ENCODE peak calls at places on chromosomes 7 and 10, in seven cellular contexts. L is GM20000; F is stimulated activated CD8-positive, alpha-beta memory T cell treated with anti-CD3 and anti-CD28 coated beads, Interleukin-2, amount 100 ng/mL, for 1 hour; W is A549; Y is OCI-M1; N is Karpas-422; U is ACHN. Z is an unnamed sample.

GRCh38 chr10:3740157-3740871 is 44.7 kb downstream of the KLF6 start:
- DNase-seq in U (peak), F (no peak), Y (peak), N (no peak), W (peak), L (no peak), Z (no peak)

GRCh38 chr10:48579251-48579960 is 25.5 kb downstream of the ARHGAP22 start:
- DNase-seq in W (no peak), L (no peak), U (no peak), Y (no peak), F (no peak), N (no peak), Z (peak)

GRCh38 chr7:151308791-151309190 is 32.8 kb upstream of the NUB1 start:
- DNase-seq in U (no peak), L (no peak), W (no peak), F (no peak), N (no peak), Y (no peak), Z (no peak)

GRCh38 chr7:85095357-85095756 is 91.5 kb downstream of the SEMA3D start:
- DNase-seq in U (no peak), Y (no peak), F (no peak), L (no peak), W (no peak), N (no peak), Z (no peak)

GRCh38 chr7:140754506-140754905 is 58.0 kb downstream of the NDUFB2 start:
- DNase-seq in W (no peak), N (no peak), F (no peak), U (no peak), L (no peak), Y (no peak), Z (no peak)

GRCh38 chr10:33052915-33053810 is 95.1 kb upstream of the ITGB1 start:
- DNase-seq in L (no peak), W (no peak), N (no peak), Y (no peak), U (no peak), F (no peak), Z (no peak)

GRCh38 chr10:1736180-1736971 is 949 bp downstream of the ADARB2 start:
- DNase-seq in L (no peak), Y (no peak), W (no peak), N (no peak), U (no peak), F (no peak), Z (no peak)

GRCh38 chr7:64887756-64888508 is 15.1 kb upstream of the ZNF273 start:
- DNase-seq in U (no peak), N (peak), W (no peak), Y (peak), L (peak), F (no peak), Z (no peak)

GRCh38 chr7:1940402-1940786 is 270.3 kb downstream of the ELFN1 start:
- DNase-seq in Y (peak), U (no peak), F (peak), W (no peak), L (peak), N (peak), Z (peak)